ENCODE peak calls at places on chromosomes 13 and 19, in four cellular contexts. L is lower lobe of right lung, C is iPS DF 6.9, K is SJSA1. I is an unnamed sample.

GRCh38 chr13:27556109-27556508 is 64.2 kb downstream of the LNX2 start:
- DNase-seq in L (no peak), C (no peak), K (no peak), I (peak; percentile 50)

GRCh38 chr13:97875218-97875617 is 78.3 kb upstream of the IPO5 start:
- DNase-seq in L (no peak), C (no peak), K (no peak), I (no peak)

GRCh38 chr13:41678320-41678719 is 221.0 kb downstream of the RGCC start:
- DNase-seq in L (no peak), C (no peak), K (no peak), I (peak; percentile 78)

GRCh38 chr13:109704771-109705628 is 81.4 kb downstream of the IRS2 start:
- DNase-seq in L (peak; percentile 85), C (no peak), K (peak; percentile 72), I (no peak)

GRCh38 chr19:17303940-17304267 is 679 bp upstream of the ABHD8 start:
- DNase-seq in L (peak; percentile 61), C (no peak), K (no peak), I (no peak)

GRCh38 chr13:26019881-26020535 is 31.8 kb downstream of the SHISA2 start:
- DNase-seq in L (no peak), C (no peak), K (peak; percentile 64), I (peak; percentile 90)

GRCh38 chr13:24135674-24136300 is 24.7 kb upstream of the SPATA13 start:
- DNase-seq in L (no peak), C (no peak), K (no peak), I (no peak)

GRCh38 chr13:35789335-35790166 is 313.1 kb upstream of the MAB21L1 start:
- DNase-seq in L (no peak), C (no peak), K (no peak), I (no peak)

GRCh38 chr13:66415444-66415843 is 814.7 kb downstream of the PCDH9 start:
- DNase-seq in L (no peak), C (no peak), K (no peak), I (no peak)

GRCh38 chr19:50514346-50515167 is 844 bp upstream of the ASPDH start:
- DNase-seq in L (peak; percentile 42), C (no peak), K (no peak), I (peak; percentile 88)

GRCh38 chr13:33125821-33126570 is 109.8 kb downstream of the KL start:
- DNase-seq in L (no peak), C (peak; percentile 13), K (peak; percentile 89), I (peak; percentile 93)

GRCh38 chr13:60001892-60002291 is 161.8 kb downstream of the DIAPH3 start:
- DNase-seq in L (no peak), C (no peak), K (no peak), I (no peak)

GRCh38 chr13:42574011-42574410 is at the start of gene TNFSF11:
- DNase-seq in L (no peak), C (no peak), K (no peak), I (peak; percentile 72)

GRCh38 chr13:24307211-24308067 is 1.9 kb upstream of the C1QTNF9 start:
- DNase-seq in L (peak; percentile 73), C (no peak), K (no peak), I (no peak)

GRCh38 chr19:29413435-29413834 is 112.4 kb upstream of the VSTM2B start:
- DNase-seq in L (no peak), C (no peak), K (no peak), I (no peak)

GRCh38 chr13:108214511-108215383 is 589 bp downstream of the LIG4 start:
- DNase-seq in L (peak; percentile 46), C (no peak), K (peak; percentile 42), I (no peak)

GRCh38 chr13:103066991-103067390 is 774 bp upstream of the SLC10A2 start:
- DNase-seq in L (no peak), C (no peak), K (no peak), I (no peak)

GRCh38 chr19:4896372-4896771 is 6.3 kb downstream of the ARRDC5 start:
- DNase-seq in L (no peak), C (no peak), K (no peak), I (no peak)

GRCh38 chr19:13827656-13828055 is 32.4 kb downstream of the ZSWIM4 start:
- DNase-seq in L (no peak), C (no peak), K (no peak), I (peak; percentile 46)

GRCh38 chr13:109941951-109942350 is 155.6 kb upstream of the IRS2 start:
- DNase-seq in L (no peak), C (no peak), K (no peak), I (no peak)

GRCh38 chr19:41327499-41328156 is 17.7 kb downstream of the CCDC97 start:
- DNase-seq in L (peak; percentile 95), C (no peak), K (peak; percentile 73), I (peak; percentile 98)

GRCh38 chr19:41330476-41330875 is 20.5 kb downstream of the CCDC97 start:
- DNase-seq in L (no peak), C (no peak), K (no peak), I (peak; percentile 72)

GRCh38 chr19:41328157-41328817 is 18.3 kb downstream of the CCDC97 start:
- DNase-seq in L (no peak), C (no peak), K (no peak), I (peak; percentile 91)

GRCh38 chr19:41327076-41327475 is 17.1 kb downstream of the CCDC97 start:
- DNase-seq in L (no peak), C (no peak), K (no peak), I (no peak)

DNA sequence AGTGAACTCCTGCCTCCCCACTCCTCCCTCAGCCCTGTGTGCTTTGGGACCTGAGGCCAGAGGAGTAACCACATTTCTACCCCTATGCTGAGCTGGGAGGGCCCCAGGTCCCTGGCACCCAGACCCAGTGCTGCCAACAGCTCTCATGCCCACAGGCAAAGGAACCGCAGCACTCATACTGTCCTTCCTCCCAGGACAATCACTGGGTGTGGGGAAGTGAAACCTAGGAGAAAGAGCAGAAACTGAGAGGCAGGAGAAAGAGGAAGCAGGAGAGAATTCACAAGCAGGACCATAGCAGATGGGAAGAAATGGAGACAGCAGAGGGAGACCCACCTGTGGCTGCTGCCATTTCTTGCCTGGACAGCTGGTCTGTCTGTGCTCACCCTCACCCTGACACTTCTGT is 18.8 kb downstream of the CCDC97 start:
- DNase-seq in L (no peak), C (no peak), K (no peak), I (no peak)
- H3K4me1 ChIP-seq in L (peaks cover 58% of the 10 kb centered on the region), C (peaks cover 19% of the 10 kb centered on the region), K (peaks cover 52% of the 10 kb centered on the region), I (peaks cover 53% of the 10 kb centered on the region)

GRCh38 chr19:342128-342455 is 2.5 kb downstream of the MIER2 start:
- DNase-seq in L (no peak), C (no peak), K (no peak), I (peak; percentile 22)

GRCh38 chr19:343451-343931 is 1.1 kb downstream of the MIER2 start:
- DNase-seq in L (no peak), C (no peak), K (peak; percentile 69), I (peak; percentile 93)

GRCh38 chr19:341386-342127 is 3.0 kb downstream of the MIER2 start:
- DNase-seq in L (no peak), C (no peak), K (no peak), I (peak; percentile 58)

GRCh38 chr19:343941-344624 is 513 bp downstream of the MIER2 start:
- DNase-seq in L (no peak), C (no peak), K (no peak), I (peak; percentile 97)

DNA sequence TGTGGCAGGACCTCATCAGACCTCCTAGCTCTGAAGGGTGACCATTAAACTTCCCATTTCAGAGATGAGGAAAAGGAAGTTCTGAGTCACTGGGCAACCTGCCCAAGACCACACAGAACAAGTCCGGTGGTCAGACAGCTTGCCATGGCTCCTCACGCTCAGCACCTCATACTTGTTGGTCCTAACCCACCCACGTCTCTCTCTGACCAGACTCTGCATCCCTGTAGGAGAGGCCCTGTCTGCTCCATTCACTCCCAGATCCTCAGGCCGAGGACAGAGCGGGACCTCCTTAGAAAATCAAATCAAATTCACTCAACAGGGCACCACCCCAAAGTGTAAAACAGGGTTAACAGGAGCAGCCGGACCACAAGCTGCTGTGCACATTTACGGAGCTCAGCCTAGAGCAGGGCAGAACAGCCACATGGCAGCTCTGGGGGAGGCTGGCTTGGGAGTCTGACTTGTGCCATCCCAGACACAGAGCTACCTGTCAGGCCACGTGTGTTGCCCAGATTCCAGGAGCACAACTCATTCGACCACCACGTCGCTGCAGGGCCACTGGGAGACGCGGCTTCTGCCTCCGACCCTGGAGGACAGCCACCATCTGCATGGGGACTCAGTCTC is 1.7 kb downstream of the MIER2 start:
- DNase-seq in L (peak; percentile 78), C (no peak), K (peak; percentile 97), I (peak; percentile 99)
- H3K4me3 ChIP-seq in L (peak overlapping the region; percentile 84), C (no peak overlapping the region), K (peak overlapping the region; percentile 85), I (peak overlapping the region; percentile 81)

DNA sequence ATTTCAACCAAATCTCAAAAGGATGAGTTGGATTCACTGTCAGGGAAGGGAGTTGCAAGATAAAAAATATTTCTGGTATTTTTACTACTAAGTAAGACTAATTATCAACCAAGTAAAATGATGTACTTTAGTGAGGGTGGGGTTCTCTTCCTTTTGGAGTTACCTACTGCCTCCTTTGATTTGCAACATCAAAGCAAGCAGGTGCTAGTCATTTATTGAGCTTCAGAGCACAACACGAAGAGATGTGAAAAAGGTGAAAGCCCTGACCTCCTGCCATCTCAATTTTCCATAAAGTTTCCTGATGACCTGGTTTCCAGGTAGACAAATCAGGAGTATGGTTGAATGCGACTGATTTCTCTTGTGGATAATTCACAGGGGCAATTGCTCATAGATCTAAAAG is 96.0 kb downstream of the CDADC1 start:
- DNase-seq in L (no peak), C (no peak), K (no peak), I (no peak)
- H3K4me1 ChIP-seq in L (no peaks in the 10 kb centered on the region), C (no peaks in the 10 kb centered on the region), K (no peaks in the 10 kb centered on the region), I (no peaks in the 10 kb centered on the region)

GRCh38 chr13:52650731-52651130 is 1.9 kb upstream of the SUGT1 start:
- DNase-seq in L (no peak), C (no peak), K (no peak), I (no peak)

GRCh38 chr13:52652170-52652979 is at the start of gene SUGT1:
- DNase-seq in L (peak; percentile 99), C (peak; percentile 86), K (peak; percentile 95), I (peak; percentile 96)

GRCh38 chr13:52646967-52647366 is 4.7 kb downstream of the HNRNPA1L2 start:
- DNase-seq in L (no peak), C (no peak), K (no peak), I (peak; percentile 35)

GRCh38 chr13:52651880-52652169 is 811 bp upstream of the SUGT1 start:
- DNase-seq in L (no peak), C (no peak), K (no peak), I (no peak)

GRCh38 chr13:52652980-52653303 is 306 bp downstream of the SUGT1 start:
- DNase-seq in L (no peak), C (no peak), K (no peak), I (peak; percentile 57)
- H3K4me3 ChIP-seq in L (peak overlapping the region; percentile 91), C (peak overlapping the region; percentile 90), K (peak overlapping the region; percentile 54), I (peak overlapping the region; percentile 84)

DNA sequence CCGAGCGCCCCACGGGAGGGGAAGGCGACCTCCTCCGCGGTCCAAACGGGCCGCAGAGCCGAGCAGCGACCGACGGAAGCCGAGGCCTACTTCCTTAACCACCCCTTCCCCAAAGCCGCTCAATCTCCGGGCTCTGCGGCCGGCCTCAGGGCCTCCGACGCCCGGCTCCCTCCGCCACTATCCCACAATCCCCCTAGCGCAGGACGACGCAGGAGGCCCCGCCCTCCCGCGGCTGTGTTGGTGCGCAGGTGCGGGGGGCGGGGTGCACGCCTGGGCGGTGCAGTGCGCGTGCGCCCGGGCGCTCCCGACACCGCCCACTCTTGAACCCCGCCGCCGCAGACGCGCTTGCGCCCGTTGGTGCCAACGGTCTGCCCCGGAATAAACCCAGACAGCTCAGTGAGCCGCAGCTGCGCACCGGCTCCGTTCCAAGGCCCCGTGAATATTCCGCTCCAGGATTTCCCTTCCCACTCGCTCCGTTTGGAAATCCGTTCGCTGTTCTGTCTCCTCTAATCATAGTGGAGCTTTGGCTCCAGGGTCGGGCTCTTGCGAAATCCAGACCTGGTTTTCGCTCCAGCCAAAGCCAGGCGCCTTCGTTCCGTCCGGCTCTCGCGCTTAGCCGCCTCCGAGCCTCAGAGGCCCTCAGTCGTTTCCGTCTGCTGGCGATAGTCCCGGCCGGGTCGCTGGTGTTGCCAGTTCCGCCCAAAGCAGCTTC is at the start of gene PPP6R1:
- DNase-seq in L (peak; percentile 96), C (peak; percentile 85), K (peak; percentile 98), I (peak; percentile 100)
- H3K4me1 ChIP-seq in L (peaks cover 48% of the 10 kb centered on the region), C (peaks cover 4% of the 10 kb centered on the region), K (peaks cover 18% of the 10 kb centered on the region), I (peaks cover 28% of the 10 kb centered on the region)

I was measured in osteoblast.